ENCODE peak calls at places on chromosome 2, in six cellular contexts. I is HepG2, Q is GM12878, B is K562, O is A549, X is endothelial cell of umbilical vein. E is an unnamed sample.

GRCh38 chr2:2577366-2577765 is 246.3 kb upstream of the MYT1L start:
- DNase-seq in I (no peak), Q (no peak), B (no peak), O (no peak), X (no peak), E (no peak)

GRCh38 chr2:74063486-74063885 is 78.8 kb downstream of the TET3 start:
- DNase-seq in I (no peak), Q (no peak), B (no peak), O (no peak), X (no peak), E (peak)

GRCh38 chr2:47046271-47046670 is 108.8 kb downstream of the STPG4 start:
- DNase-seq in I (no peak), Q (no peak), B (no peak), O (no peak), X (no peak), E (no peak)

GRCh38 chr2:48674933-48675332 is 57.3 kb downstream of the GTF2A1L start:
- DNase-seq in I (no peak), Q (no peak), B (no peak), O (no peak), X (no peak), E (no peak)

GRCh38 chr2:65663831-65664407 is 231.5 kb upstream of the SPRED2 start:
- DNase-seq in I (no peak), Q (no peak), B (no peak), O (no peak), X (no peak), E (peak)

GRCh38 chr2:61645911-61646310 is 107.8 kb upstream of the XPO1 start:
- DNase-seq in I (no peak), Q (no peak), B (no peak), O (no peak), X (no peak), E (no peak)

GRCh38 chr2:240369725-240370585 is 65.5 kb upstream of the GPC1 start:
- DNase-seq in I (peak), Q (no peak), B (no peak), O (peak), X (no peak), E (no peak)

GRCh38 chr2:121570036-121570664 is 39.5 kb downstream of the RNU4ATAC start:
- DNase-seq in I (no peak), Q (no peak), B (no peak), O (no peak), X (no peak), E (no peak)

GRCh38 chr2:10467401-10467800 is 19.3 kb upstream of the ODC1 start:
- DNase-seq in I (no peak), Q (no peak), B (no peak), O (no peak), X (no peak), E (peak)

GRCh38 chr2:168536925-168537466 is 80.9 kb downstream of the CERS6 start:
- DNase-seq in I (no peak), Q (no peak), B (no peak), O (no peak), X (no peak), E (no peak)

GRCh38 chr2:223995569-223995968 is 38.3 kb downstream of the MRPL44 start:
- DNase-seq in I (peak), Q (no peak), B (peak), O (peak), X (no peak), E (peak)

GRCh38 chr2:234335676-234336228 is 161.1 kb downstream of the ARL4C start:
- DNase-seq in I (no peak), Q (no peak), B (no peak), O (peak), X (peak), E (no peak)

GRCh38 chr2:15668611-15669305 is 77.1 kb downstream of the DDX1 start:
- DNase-seq in I (peak), Q (no peak), B (no peak), O (no peak), X (peak), E (no peak)

GRCh38 chr2:187360286-187360685 is 87.8 kb downstream of the CALCRL start:
- DNase-seq in I (no peak), Q (no peak), B (no peak), O (no peak), X (peak), E (no peak)

GRCh38 chr2:9112079-9112721 is 94.4 kb upstream of the ASAP2 start:
- DNase-seq in I (no peak), Q (no peak), B (peak), O (peak), X (no peak), E (peak)

GRCh38 chr2:28869494-28870145 is 489 bp downstream of the TRMT61B start:
- DNase-seq in I (no peak), Q (no peak), B (no peak), O (no peak), X (no peak), E (no peak)

GRCh38 chr2:28274911-28275685 is 117.6 kb upstream of the FOSL2 start:
- DNase-seq in I (no peak), Q (no peak), B (peak), O (peak), X (peak), E (peak)

DNA sequence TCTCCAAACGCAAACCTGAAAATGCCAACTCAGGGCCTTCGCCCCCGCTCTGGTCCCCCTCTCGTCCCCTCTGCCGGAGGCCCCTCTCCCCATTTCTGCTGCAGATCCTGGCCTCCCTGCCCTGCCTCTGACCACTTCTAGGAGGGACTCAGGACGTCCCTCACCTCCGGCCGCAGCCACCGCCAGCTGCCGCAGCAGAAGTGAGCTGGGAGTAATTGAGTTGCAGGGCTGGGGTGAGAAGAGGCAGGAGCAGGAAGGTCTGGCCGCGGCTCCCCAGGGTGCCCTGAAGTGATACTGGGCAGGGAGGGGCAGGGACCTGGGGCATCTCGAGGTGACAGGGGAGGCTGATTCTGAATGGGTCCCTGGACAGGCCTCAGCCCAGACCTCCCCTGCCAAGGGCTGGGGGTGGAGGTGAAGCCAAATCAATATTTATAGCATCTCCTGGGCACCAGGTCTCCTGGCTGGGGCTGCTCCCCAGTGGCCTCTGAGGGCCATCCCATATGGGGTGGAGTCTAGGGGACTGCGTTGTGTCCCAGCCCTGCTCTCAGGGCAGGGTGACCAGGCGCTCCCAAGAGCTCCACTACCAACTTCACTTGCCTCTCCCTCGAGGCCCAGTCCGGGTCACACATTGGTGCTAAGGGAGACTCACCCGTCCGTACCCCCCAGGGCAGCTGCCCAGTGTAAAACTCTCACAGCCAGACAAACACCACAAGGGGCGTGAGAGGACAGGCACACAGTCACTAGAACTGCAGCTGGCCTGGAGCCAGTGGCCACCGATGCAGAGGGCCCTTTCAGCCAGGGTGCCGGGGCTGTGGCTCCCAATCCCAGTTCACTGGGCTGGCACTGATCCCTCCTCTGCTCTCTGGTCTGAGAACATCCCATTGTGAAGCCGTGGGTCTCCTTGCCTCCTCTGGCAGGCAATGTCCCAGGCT is 33.0 kb downstream of the KCNIP3 start:
- DNase-seq in I (no peak), Q (no peak), B (no peak), O (no peak), X (no peak), E (no peak)
- TF ChIP-seq CTCF in I (no peak), Q (no peak), B (no peak), O (no peak), X (no peak), E (no peak)

GRCh38 chr2:20247084-20247483 is 22.2 kb upstream of the SDC1 start:
- DNase-seq in I (no peak), Q (no peak), B (no peak), O (no peak), X (no peak), E (no peak)

GRCh38 chr2:20241973-20242726 is 17.2 kb upstream of the SDC1 start:
- DNase-seq in I (no peak), Q (no peak), B (peak), O (no peak), X (no peak), E (no peak)

GRCh38 chr2:20242727-20243377 is 17.9 kb upstream of the SDC1 start:
- DNase-seq in I (peak), Q (no peak), B (no peak), O (no peak), X (no peak), E (no peak)
- TF ChIP-seq MYC in I (no peak), Q (no peak), B (no peak), O (no peak), X (no peak), E (no peak)

DNA sequence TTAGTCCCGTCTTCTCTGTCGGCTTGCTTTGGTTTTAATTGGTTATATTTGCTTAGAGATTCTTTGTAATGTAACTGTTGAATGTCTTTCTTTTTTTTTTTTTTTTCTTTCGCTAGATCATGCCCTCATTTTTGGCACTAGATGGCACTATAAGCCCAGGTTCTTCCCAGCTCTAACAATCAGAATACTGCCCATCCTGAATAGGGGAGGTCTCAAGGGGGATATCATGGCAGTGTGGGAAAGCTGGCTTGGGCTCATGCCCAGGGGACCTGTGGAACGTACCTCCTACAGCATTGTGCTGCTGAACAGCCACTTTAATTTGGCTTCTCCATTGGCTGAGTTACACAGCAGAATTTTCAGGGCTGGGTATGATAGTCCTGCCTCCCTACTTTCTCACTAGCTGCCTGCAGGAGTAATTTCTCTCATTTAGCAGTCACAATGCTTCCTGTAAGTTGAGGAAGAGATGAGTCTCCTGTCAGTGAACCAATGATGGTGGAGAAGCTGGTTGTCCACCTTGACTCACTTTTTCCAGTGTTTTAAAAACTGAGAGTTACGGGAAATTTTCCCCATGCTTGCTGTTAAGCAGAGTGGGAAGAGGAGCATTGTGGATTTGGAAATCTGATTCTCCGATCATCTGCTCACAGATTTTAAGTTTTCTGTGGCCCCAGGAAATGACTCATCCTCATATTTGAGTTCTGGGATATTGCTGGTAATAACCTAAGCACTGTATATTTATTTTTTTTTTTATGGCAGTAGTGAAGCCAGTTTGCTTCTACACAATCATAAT is 47.2 kb downstream of the RAD51AP2 start:
- DNase-seq in I (peak), Q (peak), B (peak), O (peak), X (peak), E (peak)
- TF ChIP-seq CTCF in I (peak), Q (peak), B (peak), O (peak), X (peak), E (peak)

DNA sequence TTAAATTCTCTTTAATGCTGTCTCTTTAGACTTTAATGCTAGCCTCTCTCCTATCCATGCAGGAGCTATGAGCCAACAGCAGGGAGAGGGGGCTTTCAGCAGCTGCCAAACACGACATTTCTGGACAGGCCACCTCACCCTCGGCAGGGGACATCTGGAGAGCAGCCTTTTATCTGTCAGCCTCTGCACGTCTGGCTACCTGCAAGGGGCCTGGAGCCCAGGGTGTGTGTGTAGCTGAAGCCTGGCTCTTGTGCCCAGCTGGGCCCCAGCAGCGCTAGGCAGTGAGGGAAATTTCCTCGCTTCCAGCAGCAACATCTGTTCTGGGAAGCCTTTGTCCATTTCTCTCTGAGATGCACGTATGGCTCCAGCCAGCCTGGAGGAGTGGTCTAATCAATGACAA is 728.7 kb upstream of the ID2 start:
- DNase-seq in I (no peak), Q (no peak), B (no peak), O (no peak), X (no peak), E (no peak)
- TF ChIP-seq MYC in I (no peak), Q (no peak), B (no peak), O (no peak), X (no peak), E (no peak)

E was measured in NB4.